ENCODE peak calls at places on chromosomes 12 and 14, in four cellular contexts. A, Y, T and N are unnamed samples.

GRCh38 chr12:41188841-41189394 is 798 bp downstream of the PDZRN4 start:
- DNase-seq in Y (peak; percentile 81), A (no peak), T (no peak), N (no peak)

GRCh38 chr14:36580856-36581831 is 1.3 kb downstream of the NKX2-8 start:
- DNase-seq in T (no peak), A (peak; percentile 45), Y (peak; percentile 87), N (peak; percentile 17)

GRCh38 chr14:102505775-102506598 is 3.6 kb downstream of the ANKRD9 start:
- DNase-seq in T (no peak), A (no peak), Y (no peak), N (no peak)

GRCh38 chr14:64788706-64789105 is 84.5 kb downstream of the PLEKHG3 start:
- DNase-seq in T (no peak), Y (no peak), A (peak; percentile 46), N (no peak)

GRCh38 chr14:49986344-49987014 is 93.6 kb downstream of the ARF6 start:
- DNase-seq in T (no peak), Y (no peak), A (no peak), N (peak; percentile 44)

GRCh38 chr12:112907415-112908157 is 824 bp downstream of the OAS1 start:
- DNase-seq in Y (no peak), A (no peak), T (peak; percentile 82), N (peak; percentile 76)

GRCh38 chr12:44227601-44228000 is 391.7 kb downstream of the TMEM117 start:
- DNase-seq in T (no peak), Y (no peak), A (no peak), N (no peak)

GRCh38 chr14:54901380-54902142 is 1.1 kb downstream of the GCH1 start:
- DNase-seq in A (peak; percentile 15), Y (no peak), T (peak; percentile 13), N (peak; percentile 14)

GRCh38 chr12:123038966-123039365 is 58.5 kb downstream of the ARL6IP4 start:
- DNase-seq in A (no peak), T (no peak), Y (peak; percentile 30), N (no peak)

GRCh38 chr12:11539156-11539555 is 110.3 kb upstream of the ETV6 start:
- DNase-seq in Y (no peak), A (no peak), T (no peak), N (no peak)

GRCh38 chr12:55716582-55717396 is 943 bp downstream of the BLOC1S1 start:
- DNase-seq in T (no peak), A (no peak), Y (no peak), N (no peak)

GRCh38 chr12:41919526-41920305 is 225.0 kb downstream of the GXYLT1 start:
- DNase-seq in Y (no peak), T (no peak), A (no peak), N (no peak)

DNA sequence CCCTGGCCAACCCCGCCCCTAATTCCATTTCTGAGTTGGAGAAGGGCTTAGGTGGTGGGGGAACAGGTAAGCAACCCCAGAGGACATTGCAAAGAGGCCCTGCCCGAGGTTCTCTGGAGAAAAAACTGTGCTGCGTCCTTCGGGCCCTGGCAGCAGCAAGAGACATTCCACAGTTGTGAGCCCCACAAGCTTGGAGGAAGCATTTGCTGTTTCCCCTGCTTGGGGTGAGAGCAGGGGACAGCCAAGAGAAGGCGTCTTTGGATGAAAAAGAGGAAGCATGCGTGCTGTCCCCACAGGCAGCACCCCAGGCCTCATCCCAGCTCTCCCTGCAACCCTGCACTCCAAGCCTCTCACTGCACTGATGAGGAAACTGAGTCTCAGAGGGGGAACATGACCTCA is 1.4 kb downstream of the BDKRB2 start:
- DNase-seq in Y (no peak), A (no peak), T (no peak), N (no peak)
- H3K4me3 ChIP-seq in Y (peak overlapping the region; percentile 82), A (peak overlapping the region; percentile 76), T (no peak overlapping the region), N (no peak overlapping the region)

GRCh38 chr12:53479314-53479713 is 19.9 kb downstream of the MAP3K12 start:
- DNase-seq in Y (no peak), A (no peak), T (no peak), N (no peak)

GRCh38 chr12:53478865-53479264 is 20.4 kb downstream of the MAP3K12 start:
- DNase-seq in A (no peak), T (no peak), Y (no peak), N (no peak)

GRCh38 chr12:53474819-53475218 is 22.9 kb downstream of the PCBP2 start:
- DNase-seq in Y (peak; percentile 52), T (no peak), A (no peak), N (no peak)

GRCh38 chr12:53474077-53474476 is 22.2 kb downstream of the PCBP2 start:
- DNase-seq in T (no peak), A (no peak), Y (no peak), N (no peak)

DNA sequence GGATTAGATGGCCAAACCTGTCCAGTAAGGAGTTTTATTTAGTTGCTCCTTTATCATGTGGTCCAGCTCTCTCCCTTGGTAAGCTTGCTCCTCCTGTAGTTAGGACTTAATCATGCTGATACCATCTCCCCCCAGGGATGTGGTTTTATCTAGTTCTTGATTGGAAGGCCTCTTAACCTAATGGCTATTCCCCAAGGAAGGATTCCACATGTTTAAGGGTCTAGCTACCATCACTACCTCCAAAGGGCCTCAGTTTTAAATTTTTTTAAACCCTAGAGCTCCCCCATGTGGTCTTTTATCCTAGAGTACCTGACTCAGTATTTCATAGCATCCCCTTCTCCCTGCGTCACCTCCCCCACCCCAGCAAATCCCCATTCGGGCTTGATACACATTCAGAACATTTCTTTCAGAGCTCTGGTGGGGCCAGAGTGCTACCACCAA is 22.5 kb downstream of the MAP3K12 start:
- DNase-seq in T (peak; percentile 41), A (no peak), Y (peak; percentile 70), N (no peak)
- TF ChIP-seq CTCF in T (peak; percentile 79), A (peak; percentile 57), Y (peak; percentile 69), N (peak; percentile 15)

GRCh38 chr12:6965026-6965661 is 5.3 kb downstream of the PHB2 start:
- DNase-seq in A (peak; percentile 92), Y (peak; percentile 98), T (peak; percentile 86), N (peak; percentile 94)

GRCh38 chr12:6963741-6964446 is 6.6 kb downstream of the PHB2 start:
- DNase-seq in A (no peak), T (no peak), Y (peak; percentile 74), N (no peak)

GRCh38 chr12:6965714-6966113 is 4.8 kb downstream of the PHB2 start:
- DNase-seq in Y (peak; percentile 54), A (no peak), T (no peak), N (peak; percentile 1)

GRCh38 chr12:6963016-6963731 is 7.3 kb downstream of the PHB2 start:
- DNase-seq in A (no peak), Y (peak; percentile 99), T (no peak), N (no peak)

DNA sequence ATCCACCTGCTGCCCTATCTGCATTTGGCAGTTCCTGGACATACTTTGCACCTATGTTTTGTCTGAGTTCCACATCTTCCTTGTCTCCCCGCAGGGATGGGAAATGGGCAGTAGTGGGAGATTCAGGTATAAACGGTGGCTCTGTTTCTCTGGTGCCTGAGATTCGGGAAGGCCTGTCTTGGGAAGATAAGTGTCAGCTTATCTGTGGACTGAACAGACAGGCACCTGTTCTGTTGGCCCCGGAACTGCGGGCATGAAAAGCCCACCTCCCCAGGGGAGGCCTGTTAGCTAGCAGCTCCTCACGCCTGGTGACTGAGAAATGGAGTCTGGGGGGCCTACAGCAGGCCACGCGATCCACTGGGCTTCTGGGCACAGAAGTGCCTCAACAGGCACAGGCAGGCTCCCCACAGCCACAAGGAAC is 5.8 kb downstream of the PHB2 start:
- DNase-seq in Y (no peak), A (no peak), T (no peak), N (no peak)
- H3K4me3 ChIP-seq in Y (no peak overlapping the region), A (no peak overlapping the region), T (no peak overlapping the region), N (no peak overlapping the region)

GRCh38 chr12:71759941-71760340 is 5.3 kb downstream of the RAB21 start:
- DNase-seq in T (no peak), A (no peak), Y (no peak), N (no peak)

GRCh38 chr12:71752887-71753286 is 1.8 kb upstream of the RAB21 start:
- DNase-seq in A (no peak), Y (no peak), T (no peak), N (no peak)

GRCh38 chr12:71755146-71755892 is 656 bp downstream of the RAB21 start:
- DNase-seq in Y (no peak), A (peak; percentile 36), T (no peak), N (peak; percentile 77)

GRCh38 chr12:71756054-71756675 is 1.5 kb downstream of the RAB21 start:
- DNase-seq in T (no peak), Y (no peak), A (no peak), N (no peak)

DNA sequence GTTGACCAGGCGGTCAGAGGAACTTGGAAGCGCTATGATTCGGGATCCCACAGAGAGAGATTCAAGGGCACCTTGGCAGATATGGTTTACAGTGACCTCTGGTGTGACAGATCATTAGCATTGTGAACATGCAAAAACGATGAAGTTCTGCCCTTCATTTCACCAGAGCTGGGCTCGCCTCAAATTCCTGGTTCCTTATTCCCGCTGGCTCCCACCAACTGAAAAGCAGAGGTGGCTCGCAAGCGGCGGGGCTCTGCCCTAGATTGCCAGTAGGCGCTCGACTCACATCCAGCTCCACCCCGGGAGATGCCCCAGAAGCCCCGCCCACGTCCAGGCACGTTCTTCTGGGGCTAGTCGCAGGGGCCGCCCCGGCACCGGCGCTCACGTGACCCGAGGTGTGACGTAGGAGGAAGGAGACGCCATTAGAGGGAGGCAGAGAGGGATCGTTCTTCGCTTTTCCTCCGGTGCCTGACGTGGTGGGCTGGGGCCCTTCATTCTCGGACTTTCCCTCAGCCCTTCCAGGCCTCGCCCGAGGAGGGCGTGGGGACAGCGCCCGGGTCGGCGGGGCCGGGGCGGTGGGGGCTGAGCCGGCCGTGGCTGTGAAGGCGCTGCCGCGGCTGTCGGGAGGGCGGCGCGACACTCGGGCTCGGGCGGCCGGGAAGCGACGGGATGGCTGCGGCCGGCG is at the start of gene RAB21:
- DNase-seq in A (peak; percentile 92), Y (peak; percentile 100), T (peak; percentile 98), N (peak; percentile 97)
- TF ChIP-seq CTCF in A (no peak), Y (peak; percentile 54), T (no peak), N (no peak)